ENCODE peak calls at places on chromosomes 5 and 9, in eight cellular contexts. One of them, this sample, is unnamed.

GRCh38 chr9:134825025-134825424 is 55.6 kb upstream of the FCN2 start:
- DNase-seq in CD8-positive, alpha-beta T cell: no peak
- DNase-seq in cardiac muscle cell: no peak
- DNase-seq in Calu3: no peak
- DNase-seq in transverse colon: no peak
- DNase-seq in neural progenitor cell: no peak
- DNase-seq in HFFc6: no peak
- DNase-seq in WTC11: no peak
- DNase-seq in this sample: no peak

GRCh38 chr5:5014836-5015235 is 125.3 kb upstream of the ADAMTS16 start:
- DNase-seq in HFFc6: peak
- DNase-seq in Calu3: no peak
- DNase-seq in transverse colon: no peak
- DNase-seq in neural progenitor cell: peak
- DNase-seq in WTC11: no peak
- DNase-seq in cardiac muscle cell: no peak
- DNase-seq in CD8-positive, alpha-beta T cell: no peak
- DNase-seq in this sample: no peak

GRCh38 chr9:121376214-121376830 is 6.3 kb upstream of the STOM start:
- DNase-seq in CD8-positive, alpha-beta T cell: no peak
- DNase-seq in cardiac muscle cell: peak
- DNase-seq in WTC11: no peak
- DNase-seq in Calu3: no peak
- DNase-seq in neural progenitor cell: no peak
- DNase-seq in HFFc6: no peak
- DNase-seq in transverse colon: no peak
- DNase-seq in this sample: no peak

GRCh38 chr5:181189962-181190710 is 14.9 kb downstream of the TRIM7 start:
- DNase-seq in HFFc6: no peak
- DNase-seq in CD8-positive, alpha-beta T cell: peak
- DNase-seq in Calu3: no peak
- DNase-seq in neural progenitor cell: peak
- DNase-seq in WTC11: no peak
- DNase-seq in cardiac muscle cell: peak
- DNase-seq in transverse colon: peak
- DNase-seq in this sample: no peak

GRCh38 chr9:125747053-125747764 is at the start of gene PBX3:
- DNase-seq in Calu3: peak
- DNase-seq in neural progenitor cell: peak
- DNase-seq in cardiac muscle cell: peak
- DNase-seq in CD8-positive, alpha-beta T cell: peak
- DNase-seq in transverse colon: peak
- DNase-seq in WTC11: peak
- DNase-seq in HFFc6: peak
- DNase-seq in this sample: no peak

GRCh38 chr9:77710276-77710675 is 62.2 kb upstream of the GNA14 start:
- DNase-seq in HFFc6: no peak
- DNase-seq in Calu3: no peak
- DNase-seq in neural progenitor cell: no peak
- DNase-seq in WTC11: no peak
- DNase-seq in CD8-positive, alpha-beta T cell: no peak
- DNase-seq in transverse colon: no peak
- DNase-seq in cardiac muscle cell: no peak
- DNase-seq in this sample: no peak

GRCh38 chr9:94649100-94649855 is 10.0 kb upstream of the FBP1 start:
- DNase-seq in WTC11: no peak
- DNase-seq in transverse colon: no peak
- DNase-seq in Calu3: no peak
- DNase-seq in neural progenitor cell: no peak
- DNase-seq in CD8-positive, alpha-beta T cell: no peak
- DNase-seq in cardiac muscle cell: no peak
- DNase-seq in HFFc6: peak
- DNase-seq in this sample: peak

GRCh38 chr5:103744159-103744558 is 181.6 kb upstream of the NUDT12 start:
- DNase-seq in HFFc6: no peak
- DNase-seq in cardiac muscle cell: no peak
- DNase-seq in neural progenitor cell: no peak
- DNase-seq in transverse colon: no peak
- DNase-seq in CD8-positive, alpha-beta T cell: no peak
- DNase-seq in WTC11: no peak
- DNase-seq in Calu3: no peak
- DNase-seq in this sample: no peak

GRCh38 chr9:134602547-134603362 is 38.8 kb upstream of the COL5A1 start:
- DNase-seq in Calu3: peak
- DNase-seq in transverse colon: peak
- DNase-seq in HFFc6: peak
- DNase-seq in WTC11: no peak
- DNase-seq in CD8-positive, alpha-beta T cell: no peak
- DNase-seq in cardiac muscle cell: peak
- DNase-seq in neural progenitor cell: no peak
- DNase-seq in this sample: peak

GRCh38 chr5:141094481-141095262 is at the start of gene PCDHB2:
- DNase-seq in transverse colon: no peak
- DNase-seq in HFFc6: peak
- DNase-seq in neural progenitor cell: peak
- DNase-seq in cardiac muscle cell: peak
- DNase-seq in CD8-positive, alpha-beta T cell: no peak
- DNase-seq in Calu3: no peak
- DNase-seq in WTC11: peak
- DNase-seq in this sample: peak

GRCh38 chr5:17411436-17411835 is 86.6 kb upstream of the TAF11L2 start:
- DNase-seq in Calu3: no peak
- DNase-seq in HFFc6: no peak
- DNase-seq in neural progenitor cell: no peak
- DNase-seq in WTC11: no peak
- DNase-seq in CD8-positive, alpha-beta T cell: no peak
- DNase-seq in cardiac muscle cell: no peak
- DNase-seq in transverse colon: no peak
- DNase-seq in this sample: no peak

GRCh38 chr9:34991833-34992375 is 2.4 kb downstream of the DNAJB5 start:
- DNase-seq in WTC11: peak
- DNase-seq in cardiac muscle cell: peak
- DNase-seq in CD8-positive, alpha-beta T cell: no peak
- DNase-seq in Calu3: peak
- DNase-seq in transverse colon: no peak
- DNase-seq in HFFc6: no peak
- DNase-seq in neural progenitor cell: peak
- DNase-seq in this sample: no peak

DNA sequence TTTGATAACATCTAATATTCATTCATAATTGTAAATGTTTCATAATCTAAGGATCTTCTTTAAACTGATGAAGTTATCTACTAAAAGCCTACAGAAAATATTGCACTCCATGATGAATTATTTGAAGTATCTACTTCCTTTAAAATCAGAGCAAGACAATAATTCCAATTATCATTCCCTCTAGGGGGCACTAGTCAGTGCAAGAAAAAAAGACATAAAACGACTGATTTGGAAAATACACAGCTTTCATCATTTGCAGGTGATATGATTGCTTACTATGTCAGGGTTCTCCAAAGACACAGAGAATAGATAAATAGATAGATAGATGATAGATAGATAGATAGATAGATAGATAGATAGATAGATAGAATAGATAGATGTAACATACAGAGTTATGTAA is 13.5 kb upstream of the GRM6 start:
- DNase-seq in CD8-positive, alpha-beta T cell: no peak
- DNase-seq in HFFc6: no peak
- DNase-seq in cardiac muscle cell: no peak
- DNase-seq in Calu3: no peak
- DNase-seq in transverse colon: no peak
- DNase-seq in neural progenitor cell: no peak
- DNase-seq in WTC11: no peak
- DNase-seq in this sample: no peak
- TF ChIP-seq CTCF in CD8-positive, alpha-beta T cell: no peak
- TF ChIP-seq CTCF in HFFc6: peak
- TF ChIP-seq CTCF in cardiac muscle cell: peak
- TF ChIP-seq CTCF in Calu3: no peak
- TF ChIP-seq CTCF in transverse colon: no peak
- TF ChIP-seq CTCF in neural progenitor cell: peak
- TF ChIP-seq CTCF in WTC11: no peak
- TF ChIP-seq CTCF in this sample: no peak

GRCh38 chr5:171927345-171927941 is 79.0 kb downstream of the FBXW11 start:
- DNase-seq in transverse colon: no peak
- DNase-seq in Calu3: no peak
- DNase-seq in HFFc6: no peak
- DNase-seq in CD8-positive, alpha-beta T cell: no peak
- DNase-seq in neural progenitor cell: no peak
- DNase-seq in cardiac muscle cell: no peak
- DNase-seq in WTC11: no peak
- DNase-seq in this sample: no peak
- TF ChIP-seq CTCF in transverse colon: no peak
- TF ChIP-seq CTCF in Calu3: peak
- TF ChIP-seq CTCF in HFFc6: peak
- TF ChIP-seq CTCF in CD8-positive, alpha-beta T cell: peak
- TF ChIP-seq CTCF in neural progenitor cell: peak
- TF ChIP-seq CTCF in cardiac muscle cell: peak
- TF ChIP-seq CTCF in WTC11: no peak
- TF ChIP-seq CTCF in this sample: peak

GRCh38 chr5:136364307-136364706 is 1.0 kb downstream of the TRPC7 start:
- DNase-seq in transverse colon: no peak
- DNase-seq in neural progenitor cell: peak
- DNase-seq in CD8-positive, alpha-beta T cell: no peak
- DNase-seq in cardiac muscle cell: no peak
- DNase-seq in HFFc6: no peak
- DNase-seq in WTC11: no peak
- DNase-seq in Calu3: peak
- DNase-seq in this sample: no peak
- TF ChIP-seq CTCF in transverse colon: peak
- TF ChIP-seq CTCF in neural progenitor cell: peak
- TF ChIP-seq CTCF in CD8-positive, alpha-beta T cell: no peak
- TF ChIP-seq CTCF in cardiac muscle cell: peak
- TF ChIP-seq CTCF in HFFc6: peak
- TF ChIP-seq CTCF in WTC11: peak
- TF ChIP-seq CTCF in Calu3: peak
- TF ChIP-seq CTCF in this sample: no peak

GRCh38 chr5:113578091-113578490 is 64.6 kb downstream of the YTHDC2 start:
- DNase-seq in transverse colon: no peak
- DNase-seq in cardiac muscle cell: no peak
- DNase-seq in neural progenitor cell: no peak
- DNase-seq in CD8-positive, alpha-beta T cell: no peak
- DNase-seq in HFFc6: no peak
- DNase-seq in WTC11: no peak
- DNase-seq in Calu3: no peak
- DNase-seq in this sample: no peak
- TF ChIP-seq CTCF in transverse colon: no peak
- TF ChIP-seq CTCF in cardiac muscle cell: no peak
- TF ChIP-seq CTCF in neural progenitor cell: no peak
- TF ChIP-seq CTCF in CD8-positive, alpha-beta T cell: no peak
- TF ChIP-seq CTCF in HFFc6: no peak
- TF ChIP-seq CTCF in WTC11: no peak
- TF ChIP-seq CTCF in Calu3: no peak
- TF ChIP-seq CTCF in this sample: no peak

GRCh38 chr5:32182463-32183081 is 8.5 kb upstream of the GOLPH3 start:
- DNase-seq in transverse colon: no peak
- DNase-seq in WTC11: no peak
- DNase-seq in neural progenitor cell: no peak
- DNase-seq in CD8-positive, alpha-beta T cell: no peak
- DNase-seq in Calu3: no peak
- DNase-seq in cardiac muscle cell: no peak
- DNase-seq in HFFc6: no peak
- DNase-seq in this sample: no peak
- TF ChIP-seq CTCF in transverse colon: no peak
- TF ChIP-seq CTCF in WTC11: no peak
- TF ChIP-seq CTCF in neural progenitor cell: no peak
- TF ChIP-seq CTCF in CD8-positive, alpha-beta T cell: no peak
- TF ChIP-seq CTCF in Calu3: no peak
- TF ChIP-seq CTCF in cardiac muscle cell: no peak
- TF ChIP-seq CTCF in HFFc6: no peak
- TF ChIP-seq CTCF in this sample: no peak

GRCh38 chr5:176697929-176698520 is 50.7 kb downstream of the TSPAN17 start:
- DNase-seq in Calu3: no peak
- DNase-seq in CD8-positive, alpha-beta T cell: no peak
- DNase-seq in neural progenitor cell: peak
- DNase-seq in WTC11: peak
- DNase-seq in cardiac muscle cell: no peak
- DNase-seq in transverse colon: no peak
- DNase-seq in HFFc6: no peak
- DNase-seq in this sample: no peak

GRCh38 chr5:176697267-176697928 is 50.1 kb downstream of the TSPAN17 start:
- DNase-seq in cardiac muscle cell: no peak
- DNase-seq in CD8-positive, alpha-beta T cell: no peak
- DNase-seq in HFFc6: no peak
- DNase-seq in neural progenitor cell: peak
- DNase-seq in WTC11: no peak
- DNase-seq in Calu3: no peak
- DNase-seq in transverse colon: no peak
- DNase-seq in this sample: no peak

GRCh38 chr5:176702952-176703641 is 55.8 kb downstream of the TSPAN17 start:
- DNase-seq in HFFc6: no peak
- DNase-seq in CD8-positive, alpha-beta T cell: no peak
- DNase-seq in Calu3: no peak
- DNase-seq in neural progenitor cell: no peak
- DNase-seq in transverse colon: no peak
- DNase-seq in WTC11: no peak
- DNase-seq in cardiac muscle cell: no peak
- DNase-seq in this sample: no peak

GRCh38 chr5:176704355-176704754 is 57.1 kb downstream of the TSPAN17 start:
- DNase-seq in HFFc6: no peak
- DNase-seq in cardiac muscle cell: no peak
- DNase-seq in WTC11: no peak
- DNase-seq in transverse colon: no peak
- DNase-seq in CD8-positive, alpha-beta T cell: no peak
- DNase-seq in neural progenitor cell: no peak
- DNase-seq in Calu3: no peak
- DNase-seq in this sample: no peak

GRCh38 chr5:176700239-176700847 is 53.1 kb downstream of the TSPAN17 start:
- DNase-seq in Calu3: peak
- DNase-seq in transverse colon: no peak
- DNase-seq in cardiac muscle cell: peak
- DNase-seq in WTC11: peak
- DNase-seq in CD8-positive, alpha-beta T cell: no peak
- DNase-seq in HFFc6: no peak
- DNase-seq in neural progenitor cell: peak
- DNase-seq in this sample: no peak
- TF ChIP-seq CTCF in Calu3: peak
- TF ChIP-seq CTCF in transverse colon: no peak
- TF ChIP-seq CTCF in cardiac muscle cell: peak
- TF ChIP-seq CTCF in WTC11: no peak
- TF ChIP-seq CTCF in CD8-positive, alpha-beta T cell: no peak
- TF ChIP-seq CTCF in HFFc6: peak
- TF ChIP-seq CTCF in neural progenitor cell: peak
- TF ChIP-seq CTCF in this sample: no peak